ENCODE peak calls at places on chromosomes 11 and 22, in eight cellular contexts. X is AML-193, N is left kidney, V is NCI-H524, U is IMR-90, B is midbrain, W is T-helper 2 cell, E is nucleus accumbens. R is an unnamed sample.
A peak's percentile ranks its signal among the peaks of the same experiment; 100 is the strongest.

GRCh38 chr22:44879301-44879680 is 126.9 kb downstream of the ARHGAP8 start:
- DNase-seq in X (no peak), E (no peak), B (no peak), W (no peak), N (no peak), U (no peak), V (no peak), R (no peak)

GRCh38 chr22:47457509-47458300 is 695.3 kb downstream of the TBC1D22A start:
- DNase-seq in U (no peak), N (no peak), E (no peak), X (no peak), W (no peak), B (no peak), V (no peak), R (no peak)

GRCh38 chr11:47099213-47099917 is 77.3 kb downstream of the ARFGAP2 start:
- DNase-seq in B (no peak), V (no peak), U (peak; percentile 47), E (no peak), N (no peak), X (no peak), W (no peak), R (no peak)

GRCh38 chr22:40407021-40407761 is 36.8 kb downstream of the SGSM3 start:
- DNase-seq in B (no peak), W (no peak), V (no peak), U (no peak), X (no peak), E (no peak), N (no peak), R (no peak)

GRCh38 chr22:37486224-37486845 is at the start of gene MFNG:
- DNase-seq in N (peak; percentile 95), V (peak; percentile 29), B (peak; percentile 26), X (peak; percentile 88), W (peak; percentile 70), E (peak; percentile 14), U (peak; percentile 6), R (peak; percentile 58)

GRCh38 chr22:44489026-44489425 is 9.0 kb downstream of the RTL6 start:
- DNase-seq in X (no peak), V (no peak), B (no peak), E (no peak), U (no peak), W (no peak), N (no peak), R (no peak)

GRCh38 chr11:2221591-2221990 is 48.8 kb downstream of the ASCL2 start:
- DNase-seq in B (no peak), X (no peak), N (no peak), E (no peak), U (no peak), V (no peak), W (no peak), R (no peak)

GRCh38 chr11:44484211-44484610 is 81.3 kb upstream of the CD82 start:
- DNase-seq in N (peak; percentile 53), B (no peak), U (peak; percentile 5), V (no peak), X (no peak), W (no peak), E (no peak), R (peak; percentile 6)

GRCh38 chr22:20823264-20823663 is 35.3 kb downstream of the PI4KA start:
- DNase-seq in X (no peak), U (no peak), E (no peak), B (no peak), W (no peak), V (no peak), N (no peak), R (no peak)

GRCh38 chr22:32473388-32473952 is 1.1 kb upstream of the FBXO7 start:
- DNase-seq in W (peak; percentile 25), B (peak; percentile 73), N (peak; percentile 70), E (peak; percentile 31), V (peak; percentile 21), U (peak; percentile 70), X (peak; percentile 62), R (peak; percentile 79)

GRCh38 chr11:79973701-79974626 is 533.1 kb upstream of the TENM4 start:
- DNase-seq in W (no peak), E (no peak), V (no peak), X (no peak), B (no peak), N (peak; percentile 15), U (peak; percentile 31), R (peak; percentile 1)

GRCh38 chr11:117852309-117852708 is 24.1 kb downstream of the FXYD6 start:
- DNase-seq in U (no peak), V (no peak), W (no peak), E (no peak), B (no peak), N (no peak), X (no peak), R (no peak)

GRCh38 chr11:36235750-36236149 is 53.5 kb downstream of the COMMD9 start:
- DNase-seq in X (no peak), U (peak; percentile 36), B (no peak), N (no peak), E (no peak), W (no peak), V (no peak), R (peak; percentile 31)

GRCh38 chr11:45146072-45147016 is at the start of gene PRDM11:
- DNase-seq in V (peak; percentile 33), U (peak; percentile 72), B (peak; percentile 69), X (peak; percentile 29), E (no peak), W (peak; percentile 64), N (peak; percentile 81), R (peak; percentile 85)

GRCh38 chr11:72235351-72236057 is 8.5 kb downstream of the PHOX2A start:
- DNase-seq in X (no peak), N (no peak), W (no peak), B (no peak), U (no peak), E (no peak), V (no peak), R (no peak)

GRCh38 chr11:68632802-68633201 is 51.5 kb upstream of the GAL start:
- DNase-seq in W (no peak), E (no peak), B (no peak), N (peak; percentile 89), U (peak; percentile 70), X (peak; percentile 66), V (peak; percentile 38), R (peak; percentile 55)

GRCh38 chr11:35274909-35275807 is 136.2 kb downstream of the CD44 start:
- DNase-seq in V (no peak), X (no peak), U (no peak), W (no peak), B (peak; percentile 61), N (no peak), E (peak; percentile 25), R (no peak)

GRCh38 chr22:36986242-36986821 is 32.9 kb downstream of the TST start:
- DNase-seq in E (no peak), W (no peak), N (no peak), B (no peak), V (no peak), X (peak; percentile 49), U (no peak), R (no peak)

GRCh38 chr11:95279921-95280861 is 49.2 kb upstream of the SESN3 start:
- DNase-seq in X (peak; percentile 41), V (no peak), B (peak; percentile 67), U (no peak), N (no peak), W (no peak), E (peak; percentile 20), R (peak; percentile 28)

GRCh38 chr11:111944651-111945051 is 7.5 kb downstream of the DIXDC1 start:
- DNase-seq in E (no peak), W (no peak), U (peak; percentile 83), N (no peak), X (no peak), V (no peak), B (no peak), R (peak; percentile 96)

GRCh38 chr11:2399488-2400068 is 972 bp upstream of the TSSC4 start:
- DNase-seq in B (no peak), W (no peak), V (no peak), N (peak; percentile 16), U (no peak), X (no peak), E (no peak), R (no peak)

GRCh38 chr11:14673824-14674432 is 30.3 kb downstream of the PDE3B start:
- DNase-seq in E (no peak), X (peak; percentile 4), N (no peak), W (no peak), V (no peak), U (no peak), B (no peak), R (no peak)

GRCh38 chr11:118056806-118057205 is 20.1 kb upstream of the TMPRSS4 start:
- DNase-seq in E (no peak), W (no peak), X (no peak), B (no peak), V (no peak), U (no peak), N (no peak), R (no peak)

GRCh38 chr11:92703431-92703830 is 266.0 kb upstream of the MTNR1B start:
- DNase-seq in V (no peak), X (no peak), U (peak; percentile 35), E (no peak), N (no peak), B (no peak), W (no peak), R (peak; percentile 1)

GRCh38 chr11:10041803-10042202 is 252.2 kb downstream of the SBF2 start:
- DNase-seq in B (no peak), V (no peak), E (no peak), X (peak; percentile 68), U (no peak), N (no peak), W (no peak), R (no peak)

GRCh38 chr11:62394825-62395538 is 23.9 kb upstream of the SCGB1A1 start:
- DNase-seq in E (peak; percentile 61), X (peak; percentile 75), N (peak; percentile 92), W (peak; percentile 30), B (peak; percentile 84), U (peak; percentile 80), V (peak; percentile 84), R (peak; percentile 86)

GRCh38 chr22:23419931-23420330 is 160.2 kb downstream of the IGLL1 start:
- DNase-seq in E (no peak), W (no peak), V (no peak), U (no peak), B (no peak), N (no peak), X (no peak), R (no peak)

GRCh38 chr22:41913842-41914534 is 886 bp downstream of the SHISA8 start:
- DNase-seq in E (no peak), U (no peak), W (no peak), X (no peak), B (no peak), N (peak; percentile 93), V (no peak), R (no peak)

R was measured in mesenchymal stem cell.